ENCODE peak calls at places on chromosomes 3 and 15, in four cellular contexts. B, E, U and F are unnamed samples.

GRCh38 chr15:52121006-52121405 is 8.4 kb upstream of the BCL2L10 start:
- DNase-seq in B (no peak), E (no peak), U (no peak), F (no peak)

GRCh38 chr15:73965730-73966103 is 26.4 kb downstream of the STOML1 start:
- DNase-seq in B (no peak), E (no peak), U (no peak), F (no peak)

GRCh38 chr15:50149090-50149489 is 30.1 kb upstream of the ATP8B4 start:
- DNase-seq in B (no peak), E (no peak), U (no peak), F (no peak)

GRCh38 chr3:100776736-100777135 is 67.4 kb downstream of the TFG start:
- DNase-seq in B (no peak), E (no peak), U (no peak), F (no peak)

GRCh38 chr3:38002940-38003339 is 12.4 kb downstream of the VILL start:
- DNase-seq in B (no peak), E (no peak), U (no peak), F (no peak)

GRCh38 chr3:9902372-9903237 is at the start of gene IL17RE:
- DNase-seq in B (no peak), E (no peak), U (peak), F (peak)

GRCh38 chr15:71737761-71738160 is 72.6 kb upstream of the NR2E3 start:
- DNase-seq in B (no peak), E (no peak), U (no peak), F (no peak)

GRCh38 chr3:113673593-113673992 is 22.8 kb downstream of the USF3 start:
- DNase-seq in B (no peak), E (no peak), U (no peak), F (no peak)

GRCh38 chr3:12175844-12176453 is 17.2 kb upstream of the TIMP4 start:
- DNase-seq in B (no peak), E (no peak), U (peak), F (no peak)

GRCh38 chr3:177053107-177053506 is 144.2 kb downstream of the TBL1XR1 start:
- DNase-seq in B (no peak), E (no peak), U (no peak), F (no peak)

GRCh38 chr3:50100956-50101845 is 12.5 kb downstream of the RBM5 start:
- DNase-seq in B (no peak), E (no peak), U (no peak), F (no peak)

GRCh38 chr15:49199666-49200065 is 29.6 kb downstream of the GALK2 start:
- DNase-seq in B (no peak), E (no peak), U (no peak), F (no peak)

GRCh38 chr3:126442099-126442848 is 33.4 kb downstream of the ZXDC start:
- DNase-seq in B (no peak), E (no peak), U (peak), F (no peak)

GRCh38 chr3:172201990-172202318 is 162.6 kb downstream of the FNDC3B start:
- DNase-seq in B (no peak), E (no peak), U (no peak), F (no peak)

GRCh38 chr15:77797270-77797669 is 164.6 kb upstream of the LINGO1 start:
- DNase-seq in B (no peak), E (no peak), U (no peak), F (no peak)

GRCh38 chr3:170180107-170180951 is 1.2 kb downstream of the PHC3 start:
- DNase-seq in B (no peak), E (no peak), U (no peak), F (peak)

GRCh38 chr3:138862924-138863775 is 28.4 kb upstream of the PIK3CB start:
- DNase-seq in B (no peak), E (no peak), U (peak), F (peak)

GRCh38 chr3:150223568-150223967 is 184.5 kb upstream of the TSC22D2 start:
- DNase-seq in B (no peak), E (no peak), U (no peak), F (no peak)

GRCh38 chr15:81052046-81052445 is 51.3 kb downstream of the TLNRD1 start:
- DNase-seq in B (no peak), E (no peak), U (no peak), F (no peak)

GRCh38 chr15:74826372-74826819 is at the start of gene CPLX3:
- DNase-seq in B (peak), E (no peak), U (peak), F (no peak)

GRCh38 chr3:48661501-48662139 is 1.1 kb downstream of the CELSR3 start:
- DNase-seq in B (peak), E (no peak), U (peak), F (no peak)

GRCh38 chr3:67863869-67864268 is 209.5 kb upstream of the SUCLG2 start:
- DNase-seq in B (no peak), E (no peak), U (no peak), F (no peak)

GRCh38 chr3:151308089-151308488 is 8.5 kb downstream of the GPR87 start:
- DNase-seq in B (no peak), E (no peak), U (no peak), F (no peak)

GRCh38 chr3:66036586-66037061 is 2.1 kb downstream of the MAGI1 start:
- DNase-seq in B (no peak), E (no peak), U (peak), F (no peak)

GRCh38 chr3:164460851-164461250 is 617.4 kb downstream of the SI start:
- DNase-seq in B (no peak), E (no peak), U (no peak), F (no peak)

GRCh38 chr3:138845071-138845685 is 10.4 kb upstream of the PIK3CB start:
- DNase-seq in B (no peak), E (no peak), U (peak), F (no peak)

GRCh38 chr15:85479071-85479647 is 98.8 kb downstream of the AKAP13 start:
- DNase-seq in B (no peak), E (no peak), U (no peak), F (no peak)

GRCh38 chr3:45599984-45600650 is 5.6 kb downstream of the LIMD1 start:
- DNase-seq in B (no peak), E (no peak), U (no peak), F (no peak)

GRCh38 chr3:143302638-143303171 is 183.1 kb downstream of the CHST2 start:
- DNase-seq in B (no peak), E (no peak), U (peak), F (no peak)